ENCODE peak calls at places on chromosomes 2 and 18, in ten cellular contexts. One of them, this sample, is unnamed.

GRCh38 chr2:105768961-105769452 is 24.3 kb downstream of the NCK2 start:
- DNase-seq in AML-193: no peak
- DNase-seq in effector CD4-positive, alpha-beta T cell: no peak
- DNase-seq in stimulated activated CD4-positive, alpha-beta T cell treated with anti-CD3 and anti-CD28 coated beads, Interleukin-2, amount 100 ng/mL, for 48 hours: no peak
- DNase-seq in A673: no peak
- DNase-seq in fibroblast of the aortic adventitia: no peak
- DNase-seq in kidney tubule cell: peak; percentile 90
- DNase-seq in fibroblast of mammary gland: no peak
- DNase-seq in cardiac muscle cell: peak; percentile 31
- DNase-seq in G401: no peak
- DNase-seq in this sample: no peak

GRCh38 chr2:236857781-236858180 is 227.9 kb upstream of the COPS8 start:
- DNase-seq in AML-193: no peak
- DNase-seq in effector CD4-positive, alpha-beta T cell: no peak
- DNase-seq in stimulated activated CD4-positive, alpha-beta T cell treated with anti-CD3 and anti-CD28 coated beads, Interleukin-2, amount 100 ng/mL, for 48 hours: no peak
- DNase-seq in A673: no peak
- DNase-seq in fibroblast of the aortic adventitia: no peak
- DNase-seq in kidney tubule cell: no peak
- DNase-seq in fibroblast of mammary gland: no peak
- DNase-seq in cardiac muscle cell: no peak
- DNase-seq in G401: no peak
- DNase-seq in this sample: no peak

GRCh38 chr18:35740616-35741015 is 159.1 kb downstream of the GALNT1 start:
- DNase-seq in AML-193: no peak
- DNase-seq in effector CD4-positive, alpha-beta T cell: no peak
- DNase-seq in stimulated activated CD4-positive, alpha-beta T cell treated with anti-CD3 and anti-CD28 coated beads, Interleukin-2, amount 100 ng/mL, for 48 hours: no peak
- DNase-seq in A673: no peak
- DNase-seq in fibroblast of the aortic adventitia: no peak
- DNase-seq in kidney tubule cell: no peak
- DNase-seq in fibroblast of mammary gland: no peak
- DNase-seq in cardiac muscle cell: peak; percentile 17
- DNase-seq in G401: no peak
- DNase-seq in this sample: no peak

GRCh38 chr2:206031162-206031784 is 54.7 kb downstream of the INO80D start:
- DNase-seq in AML-193: no peak
- DNase-seq in effector CD4-positive, alpha-beta T cell: no peak
- DNase-seq in stimulated activated CD4-positive, alpha-beta T cell treated with anti-CD3 and anti-CD28 coated beads, Interleukin-2, amount 100 ng/mL, for 48 hours: no peak
- DNase-seq in A673: no peak
- DNase-seq in fibroblast of the aortic adventitia: peak; percentile 27
- DNase-seq in kidney tubule cell: peak; percentile 62
- DNase-seq in fibroblast of mammary gland: peak; percentile 47
- DNase-seq in cardiac muscle cell: peak; percentile 27
- DNase-seq in G401: no peak
- DNase-seq in this sample: no peak

GRCh38 chr2:45729753-45730512 is 78.5 kb downstream of the PRKCE start:
- DNase-seq in AML-193: peak; percentile 68
- DNase-seq in effector CD4-positive, alpha-beta T cell: no peak
- DNase-seq in stimulated activated CD4-positive, alpha-beta T cell treated with anti-CD3 and anti-CD28 coated beads, Interleukin-2, amount 100 ng/mL, for 48 hours: no peak
- DNase-seq in A673: peak; percentile 11
- DNase-seq in fibroblast of the aortic adventitia: no peak
- DNase-seq in kidney tubule cell: peak; percentile 8
- DNase-seq in fibroblast of mammary gland: no peak
- DNase-seq in cardiac muscle cell: no peak
- DNase-seq in G401: no peak
- DNase-seq in this sample: no peak

GRCh38 chr2:215773728-215774127 is 239.6 kb downstream of the MREG start:
- DNase-seq in AML-193: no peak
- DNase-seq in effector CD4-positive, alpha-beta T cell: no peak
- DNase-seq in stimulated activated CD4-positive, alpha-beta T cell treated with anti-CD3 and anti-CD28 coated beads, Interleukin-2, amount 100 ng/mL, for 48 hours: no peak
- DNase-seq in A673: no peak
- DNase-seq in fibroblast of the aortic adventitia: peak; percentile 98
- DNase-seq in kidney tubule cell: peak; percentile 93
- DNase-seq in fibroblast of mammary gland: peak; percentile 99
- DNase-seq in cardiac muscle cell: peak; percentile 95
- DNase-seq in G401: no peak
- DNase-seq in this sample: no peak

GRCh38 chr2:32810909-32811495 is 135.8 kb upstream of the LTBP1 start:
- DNase-seq in AML-193: no peak
- DNase-seq in effector CD4-positive, alpha-beta T cell: no peak
- DNase-seq in stimulated activated CD4-positive, alpha-beta T cell treated with anti-CD3 and anti-CD28 coated beads, Interleukin-2, amount 100 ng/mL, for 48 hours: no peak
- DNase-seq in A673: no peak
- DNase-seq in fibroblast of the aortic adventitia: peak; percentile 12
- DNase-seq in kidney tubule cell: no peak
- DNase-seq in fibroblast of mammary gland: peak; percentile 56
- DNase-seq in cardiac muscle cell: no peak
- DNase-seq in G401: no peak
- DNase-seq in this sample: no peak

GRCh38 chr2:48902521-48902920 is 147.0 kb upstream of the LHCGR start:
- DNase-seq in AML-193: no peak
- DNase-seq in effector CD4-positive, alpha-beta T cell: no peak
- DNase-seq in stimulated activated CD4-positive, alpha-beta T cell treated with anti-CD3 and anti-CD28 coated beads, Interleukin-2, amount 100 ng/mL, for 48 hours: no peak
- DNase-seq in A673: no peak
- DNase-seq in fibroblast of the aortic adventitia: no peak
- DNase-seq in kidney tubule cell: no peak
- DNase-seq in fibroblast of mammary gland: no peak
- DNase-seq in cardiac muscle cell: no peak
- DNase-seq in G401: no peak
- DNase-seq in this sample: no peak

GRCh38 chr18:14971461-14972185 is 223.7 kb downstream of the ANKRD30B start:
- DNase-seq in AML-193: no peak
- DNase-seq in effector CD4-positive, alpha-beta T cell: no peak
- DNase-seq in stimulated activated CD4-positive, alpha-beta T cell treated with anti-CD3 and anti-CD28 coated beads, Interleukin-2, amount 100 ng/mL, for 48 hours: no peak
- DNase-seq in A673: no peak
- DNase-seq in fibroblast of the aortic adventitia: peak; percentile 66
- DNase-seq in kidney tubule cell: peak; percentile 74
- DNase-seq in fibroblast of mammary gland: peak; percentile 0
- DNase-seq in cardiac muscle cell: no peak
- DNase-seq in G401: no peak
- DNase-seq in this sample: no peak

GRCh38 chr2:203533696-203534471 is 1.2 kb downstream of the RAPH1 start:
- DNase-seq in AML-193: no peak
- DNase-seq in effector CD4-positive, alpha-beta T cell: no peak
- DNase-seq in stimulated activated CD4-positive, alpha-beta T cell treated with anti-CD3 and anti-CD28 coated beads, Interleukin-2, amount 100 ng/mL, for 48 hours: no peak
- DNase-seq in A673: peak; percentile 41
- DNase-seq in fibroblast of the aortic adventitia: peak; percentile 89
- DNase-seq in kidney tubule cell: peak; percentile 48
- DNase-seq in fibroblast of mammary gland: peak; percentile 58
- DNase-seq in cardiac muscle cell: peak; percentile 77
- DNase-seq in G401: peak; percentile 59
- DNase-seq in this sample: peak; percentile 1

GRCh38 chr2:173891315-173892037 is 73.7 kb downstream of the SP3 start:
- DNase-seq in AML-193: no peak
- DNase-seq in effector CD4-positive, alpha-beta T cell: no peak
- DNase-seq in stimulated activated CD4-positive, alpha-beta T cell treated with anti-CD3 and anti-CD28 coated beads, Interleukin-2, amount 100 ng/mL, for 48 hours: no peak
- DNase-seq in A673: no peak
- DNase-seq in fibroblast of the aortic adventitia: no peak
- DNase-seq in kidney tubule cell: no peak
- DNase-seq in fibroblast of mammary gland: no peak
- DNase-seq in cardiac muscle cell: no peak
- DNase-seq in G401: no peak
- DNase-seq in this sample: no peak

GRCh38 chr18:12056034-12056883 is 37.4 kb upstream of the ANKRD62 start:
- DNase-seq in AML-193: no peak
- DNase-seq in effector CD4-positive, alpha-beta T cell: no peak
- DNase-seq in stimulated activated CD4-positive, alpha-beta T cell treated with anti-CD3 and anti-CD28 coated beads, Interleukin-2, amount 100 ng/mL, for 48 hours: no peak
- DNase-seq in A673: no peak
- DNase-seq in fibroblast of the aortic adventitia: no peak
- DNase-seq in kidney tubule cell: no peak
- DNase-seq in fibroblast of mammary gland: no peak
- DNase-seq in cardiac muscle cell: no peak
- DNase-seq in G401: no peak
- DNase-seq in this sample: no peak

This sample was measured in effector memory CD8-positive, alpha-beta T cell.